ENCODE peak calls at places on chromosomes 1 and 21, in five cellular contexts. V, M, F, Q and U are unnamed samples. For H3K4me1, the result is how much of the 10 kb centered on the place peaks cover.

GRCh38 chr1:181083842-181084605 is 4.5 kb upstream of the IER5 start:
- DNase-seq in Q (peak), V (no peak), M (no peak), F (peak), U (peak)

GRCh38 chr1:184483101-184483813 is 96.4 kb downstream of the C1orf21 start:
- DNase-seq in V (no peak), M (no peak), F (peak), Q (no peak), U (peak)

GRCh38 chr21:44926364-44927101 is 5.8 kb upstream of the ITGB2 start:
- DNase-seq in Q (peak), F (no peak), M (no peak), V (no peak), U (peak)

GRCh38 chr21:44531606-44532128 is 8.3 kb downstream of the KRTAP10-1 start:
- DNase-seq in V (no peak), F (no peak), Q (no peak), M (no peak), U (peak)

GRCh38 chr21:34936299-34936698 is 112.8 kb downstream of the RUNX1 start:
- DNase-seq in V (no peak), Q (peak), F (no peak), M (no peak), U (no peak)

GRCh38 chr1:151760597-151761385 is 2.5 kb downstream of the MRPL9 start:
- DNase-seq in V (no peak), F (no peak), M (no peak), Q (no peak), U (no peak)

GRCh38 chr1:244337839-244338238 is 113.9 kb downstream of the ADSS2 start:
- DNase-seq in Q (no peak), M (no peak), F (no peak), V (no peak), U (no peak)

GRCh38 chr1:206511362-206512064 is 4.2 kb downstream of the RASSF5 start:
- DNase-seq in V (no peak), M (no peak), Q (no peak), F (no peak), U (no peak)

GRCh38 chr1:84712288-84712874 is 22.1 kb upstream of the SSX2IP start:
- DNase-seq in F (no peak), M (no peak), V (no peak), Q (no peak), U (no peak)

GRCh38 chr1:234476172-234476571 is 2.8 kb downstream of the TARBP1 start:
- DNase-seq in Q (no peak), M (no peak), F (no peak), V (no peak), U (no peak)
- H3K4me1 ChIP-seq in Q (under half), M (under half), F (under half), V (under half), U (under half)

GRCh38 chr1:76082084-76082483 is 7.5 kb downstream of the ST6GALNAC3 start:
- DNase-seq in F (no peak), V (no peak), M (no peak), Q (no peak), U (no peak)

GRCh38 chr1:76080552-76081093 is 6.1 kb downstream of the ST6GALNAC3 start:
- DNase-seq in M (no peak), V (no peak), Q (no peak), F (no peak), U (no peak)

GRCh38 chr1:76084029-76084627 is 9.6 kb downstream of the ST6GALNAC3 start:
- DNase-seq in F (no peak), V (no peak), Q (no peak), M (no peak), U (no peak)

GRCh38 chr1:76084685-76085084 is 10.1 kb downstream of the ST6GALNAC3 start:
- DNase-seq in Q (no peak), M (no peak), F (no peak), V (no peak), U (no peak)

GRCh38 chr1:76083189-76083588 is 8.6 kb downstream of the ST6GALNAC3 start:
- DNase-seq in V (no peak), F (no peak), Q (no peak), M (no peak), U (no peak)
- H3K4me1 ChIP-seq in V (under half), F (under half), Q (under half), M (under half), U (under half)

DNA sequence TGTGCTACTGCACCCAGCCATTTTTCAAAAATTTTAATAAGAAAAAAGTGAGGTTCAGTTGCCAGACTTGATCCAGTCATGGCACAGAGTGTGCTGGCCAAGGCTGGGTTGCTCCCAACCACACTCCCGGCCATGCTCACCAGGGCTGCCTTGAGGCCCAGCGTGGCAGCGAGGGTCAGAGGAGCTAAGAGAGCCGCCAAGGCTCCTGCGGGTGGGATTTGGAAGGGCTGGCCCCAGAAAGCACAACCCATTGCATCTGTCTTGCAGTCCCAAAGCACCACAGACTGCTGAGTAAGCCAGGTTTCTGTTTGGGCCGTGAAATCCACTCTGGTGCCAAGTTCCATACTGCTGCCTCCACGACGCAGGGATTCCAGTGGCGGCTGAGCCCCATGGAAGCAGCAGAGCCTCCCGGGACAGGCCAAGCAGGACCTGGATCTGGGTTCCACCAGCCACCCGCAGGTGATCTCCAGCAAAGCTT is 22.6 kb downstream of the ZBTB17 start:
- DNase-seq in V (no peak), Q (no peak), F (no peak), M (no peak), U (no peak)
- H3K4me1 ChIP-seq in V (under half), Q (half or more), F (half or more), M (half or more), U (half or more)

GRCh38 chr1:43538143-43538487 is 7.4 kb downstream of the PTPRF start:
- DNase-seq in Q (no peak), F (no peak), V (peak), M (no peak), U (peak)

GRCh38 chr1:43536864-43537358 is 6.2 kb downstream of the PTPRF start:
- DNase-seq in V (no peak), M (no peak), F (no peak), Q (no peak), U (no peak)

GRCh38 chr1:43537423-43538142 is 6.9 kb downstream of the PTPRF start:
- DNase-seq in M (no peak), F (peak), Q (no peak), V (no peak), U (peak)

GRCh38 chr1:43534256-43534655 is 3.6 kb downstream of the PTPRF start:
- DNase-seq in Q (no peak), V (peak), F (no peak), M (no peak), U (no peak)

DNA sequence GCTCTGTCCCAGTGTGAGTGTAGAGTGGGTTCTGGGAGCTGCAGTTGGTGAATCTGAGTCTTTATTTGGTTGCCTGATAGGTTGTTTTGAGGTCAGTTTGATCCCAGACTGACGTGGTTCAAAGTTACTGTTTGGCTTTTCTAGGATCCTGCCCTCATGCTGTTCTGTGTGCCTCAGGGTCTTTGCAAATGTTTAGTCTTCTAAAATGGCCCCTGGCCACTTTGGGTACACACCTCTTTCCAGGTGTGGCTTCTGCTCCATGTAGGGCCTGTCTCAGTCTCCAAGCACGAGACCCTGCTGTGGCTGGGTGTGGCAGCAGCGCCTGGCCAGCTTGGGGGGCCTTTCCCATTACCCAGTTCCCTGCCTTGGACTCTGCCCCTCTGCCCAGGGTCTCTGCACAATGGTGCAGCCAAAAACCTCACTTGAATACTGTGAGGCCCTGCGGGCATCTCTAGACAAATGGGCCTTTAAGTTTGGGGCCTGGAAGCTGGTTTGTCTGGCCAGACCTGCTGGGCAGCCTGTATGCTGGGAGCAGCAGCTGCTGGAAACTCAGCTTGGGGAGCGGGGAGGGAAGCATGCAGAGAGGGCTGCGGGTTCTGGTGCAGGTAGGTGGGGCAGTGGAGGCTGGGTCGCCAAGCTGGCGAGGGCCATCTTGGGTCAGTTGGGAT is 5.6 kb downstream of the PTPRF start:
- DNase-seq in F (peak), Q (no peak), M (no peak), V (no peak), U (no peak)
- H3K4me1 ChIP-seq in F (under half), Q (under half), M (under half), V (under half), U (under half)

GRCh38 chr1:226646870-226647449 is 92.1 kb downstream of the ITPKB start:
- DNase-seq in M (no peak), V (peak), F (no peak), Q (no peak), U (peak)
- H3K4me1 ChIP-seq in M (under half), V (under half), F (under half), Q (half or more), U (under half)

GRCh38 chr1:200977071-200977754 is 46.3 kb downstream of the KIF21B start:
- DNase-seq in V (no peak), M (no peak), F (no peak), Q (no peak), U (peak)
- H3K4me1 ChIP-seq in V (under half), M (under half), F (under half), Q (under half), U (under half)

DNA sequence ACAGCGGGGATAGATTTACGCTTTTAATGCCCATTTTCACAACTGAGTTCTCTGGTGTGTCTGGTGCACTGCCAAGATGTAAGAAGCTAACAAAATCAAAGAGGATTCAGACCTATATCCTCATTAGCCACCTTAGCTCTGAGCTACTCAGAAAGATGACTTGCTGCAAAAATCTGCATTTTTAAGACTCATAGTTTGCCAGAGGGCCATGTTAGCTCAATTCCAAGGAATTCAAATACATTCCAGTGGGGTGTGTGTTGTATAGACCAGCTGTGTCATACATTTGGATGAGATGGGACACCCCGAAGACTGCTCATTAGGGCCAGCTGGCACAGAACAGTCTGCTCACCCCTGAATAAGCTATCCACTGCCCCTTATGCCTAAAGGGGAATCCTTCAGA is 8.9 kb downstream of the DENND2D start:
- DNase-seq in V (no peak), M (no peak), F (no peak), Q (no peak), U (no peak)
- H3K4me1 ChIP-seq in V (under half), M (under half), F (under half), Q (half or more), U (half or more)

DNA sequence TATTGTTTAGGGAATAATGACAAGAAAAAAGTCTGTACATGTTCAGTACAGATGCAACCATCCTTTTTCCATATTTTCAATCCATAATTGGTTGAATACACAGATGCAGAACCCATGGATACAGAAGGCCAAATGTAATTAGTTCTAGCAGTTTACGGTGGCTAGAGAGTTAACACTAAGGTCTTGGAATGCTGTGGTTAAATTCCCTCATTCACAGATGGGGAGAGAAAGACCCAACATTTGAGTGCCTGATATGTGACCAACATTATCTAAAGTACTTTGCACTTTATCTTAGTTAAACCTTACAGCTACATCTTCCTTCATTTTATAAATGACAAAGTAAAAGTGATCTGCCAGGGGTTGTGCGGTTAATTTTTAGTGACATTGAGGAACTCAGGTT is 5.3 kb downstream of the SCMH1 start:
- DNase-seq in Q (no peak), M (no peak), F (no peak), V (no peak), U (no peak)
- H3K4me1 ChIP-seq in Q (under half), M (under half), F (under half), V (under half), U (under half)